ENCODE peak calls at places on chromosome 18, in six cellular contexts. H, G, Z, A, I and K are unnamed samples.

GRCh38 chr18:48139427-48140347 is 209.2 kb upstream of the SMAD2 start:
- DNase-seq in H (peak), A (no peak), Z (peak), G (no peak), I (no peak), K (no peak)

GRCh38 chr18:41949206-41949920 is 5.7 kb upstream of the PIK3C3 start:
- DNase-seq in G (no peak), Z (no peak), I (no peak), A (no peak), H (no peak), K (no peak)

GRCh38 chr18:9736942-9737813 is 29.1 kb downstream of the RAB31 start:
- DNase-seq in G (no peak), A (no peak), H (no peak), I (peak), Z (no peak), K (no peak)

GRCh38 chr18:12086249-12086648 is 7.4 kb upstream of the ANKRD62 start:
- DNase-seq in H (no peak), I (no peak), Z (peak), A (no peak), G (no peak), K (no peak)

GRCh38 chr18:76914314-76914713 is 92.0 kb downstream of the ZNF236 start:
- DNase-seq in I (no peak), G (no peak), Z (no peak), H (no peak), A (no peak), K (no peak)

GRCh38 chr18:46502444-46502843 is 154.6 kb downstream of the LOXHD1 start:
- DNase-seq in A (peak), I (no peak), H (peak), Z (no peak), G (no peak), K (no peak)

GRCh38 chr18:24601624-24602023 is 141.2 kb downstream of the HRH4 start:
- DNase-seq in G (no peak), Z (no peak), I (no peak), A (no peak), H (no peak), K (no peak)

GRCh38 chr18:35386600-35387366 is 9.6 kb upstream of the ZNF396 start:
- DNase-seq in Z (no peak), I (peak), H (peak), A (peak), G (peak), K (peak)

GRCh38 chr18:35982404-35983114 is 10.1 kb downstream of the RMP24 start:
- DNase-seq in Z (no peak), G (no peak), A (peak), H (no peak), I (peak), K (peak)

GRCh38 chr18:63949068-63949737 is at the start of gene HMSD:
- DNase-seq in I (peak), Z (peak), G (peak), H (peak), A (peak), K (peak)

GRCh38 chr18:68588169-68588568 is 126.7 kb downstream of the TMX3 start:
- DNase-seq in Z (no peak), G (no peak), I (no peak), H (no peak), A (no peak), K (no peak)

GRCh38 chr18:8948471-8949149 is 153.9 kb upstream of the NDUFV2 start:
- DNase-seq in I (peak), G (no peak), H (no peak), Z (no peak), A (peak), K (peak)

GRCh38 chr18:57906852-57907251 is 103.7 kb upstream of the ATP8B1 start:
- DNase-seq in H (no peak), Z (no peak), I (no peak), A (no peak), G (no peak), K (no peak)
- TF ChIP-seq CTCF in H (no peak), Z (no peak), I (peak), A (peak), G (no peak), K (peak)

DNA sequence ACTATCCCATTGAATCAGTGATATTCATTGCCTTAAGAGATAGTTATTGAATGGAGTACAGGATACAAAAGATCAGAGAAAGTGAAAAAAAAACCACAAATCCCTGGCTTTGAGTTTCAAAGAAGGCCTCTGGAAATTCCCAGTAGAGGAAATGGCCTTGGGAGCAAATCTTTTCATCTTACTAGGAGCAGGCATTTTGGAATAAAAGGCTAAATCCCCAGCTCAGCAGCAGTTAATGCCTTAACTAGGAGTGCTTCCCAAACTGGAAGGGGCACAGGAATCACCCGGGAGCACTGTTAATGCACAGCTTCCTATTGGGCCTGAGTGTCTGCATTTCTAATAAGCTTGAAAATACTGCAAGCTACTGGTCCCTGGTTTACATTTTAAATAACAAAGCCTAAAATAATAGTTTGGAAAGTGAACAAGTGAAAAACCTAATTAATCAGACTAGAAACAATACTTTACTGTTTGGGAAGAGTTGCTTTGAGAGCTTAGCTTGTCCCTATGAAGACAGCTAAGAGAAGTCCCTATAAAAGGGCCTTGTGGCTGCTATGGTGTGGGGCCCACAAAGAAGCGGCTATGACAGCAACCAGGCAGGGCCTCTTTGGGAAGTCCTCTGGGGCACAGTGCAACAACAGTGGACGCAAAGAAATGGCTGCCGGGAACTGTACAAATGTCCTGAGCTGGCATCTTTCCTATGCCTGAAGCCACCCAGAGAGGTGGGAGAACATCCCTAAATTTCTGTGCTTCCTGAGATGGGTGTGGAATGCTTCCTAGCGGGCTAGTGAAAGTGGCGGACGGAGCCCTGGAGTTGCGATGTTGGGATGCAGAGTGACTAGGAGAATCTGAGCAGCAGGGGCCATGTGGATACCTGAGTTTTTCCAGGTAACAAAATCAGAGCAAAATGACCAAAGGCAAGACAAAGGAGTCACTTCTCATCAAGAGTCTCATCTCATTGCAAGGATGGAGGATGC is 117.1 kb upstream of the KLHL14 start:
- DNase-seq in G (no peak), Z (no peak), I (no peak), H (no peak), A (no peak), K (no peak)
- H3K4me3 ChIP-seq in G (no peak), Z (no peak), I (no peak), H (no peak), A (no peak), K (no peak)

DNA sequence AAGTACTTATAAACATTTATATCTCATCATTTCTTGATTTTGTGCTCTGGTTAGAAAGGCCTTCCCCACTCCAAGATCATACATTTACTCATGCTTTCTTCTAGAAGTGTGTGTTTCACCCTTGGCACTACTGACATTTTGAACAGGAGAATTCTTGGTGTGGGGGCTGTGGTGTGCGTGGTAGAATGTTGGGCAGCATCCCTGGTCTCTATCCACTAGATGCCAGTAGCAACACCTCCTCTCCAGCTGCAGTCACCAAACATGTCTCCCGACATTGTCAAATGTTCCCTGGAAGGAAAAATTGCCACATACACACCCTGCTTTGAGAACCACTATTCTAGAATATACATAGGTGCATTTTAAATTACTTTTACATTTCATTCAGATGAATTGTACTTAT is 8.7 kb upstream of the TGIF1 start:
- DNase-seq in I (no peak), A (peak), H (peak), Z (no peak), G (no peak), K (no peak)
- TF ChIP-seq CTCF in I (peak), A (no peak), H (peak), Z (peak), G (peak), K (peak)

GRCh38 chr18:32173654-32174053 is 16.2 kb upstream of the MEP1B start:
- DNase-seq in A (no peak), H (no peak), G (no peak), Z (no peak), I (no peak), K (no peak)

GRCh38 chr18:32177530-32177929 is 12.3 kb upstream of the MEP1B start:
- DNase-seq in H (no peak), A (no peak), I (no peak), Z (no peak), G (no peak), K (no peak)

DNA sequence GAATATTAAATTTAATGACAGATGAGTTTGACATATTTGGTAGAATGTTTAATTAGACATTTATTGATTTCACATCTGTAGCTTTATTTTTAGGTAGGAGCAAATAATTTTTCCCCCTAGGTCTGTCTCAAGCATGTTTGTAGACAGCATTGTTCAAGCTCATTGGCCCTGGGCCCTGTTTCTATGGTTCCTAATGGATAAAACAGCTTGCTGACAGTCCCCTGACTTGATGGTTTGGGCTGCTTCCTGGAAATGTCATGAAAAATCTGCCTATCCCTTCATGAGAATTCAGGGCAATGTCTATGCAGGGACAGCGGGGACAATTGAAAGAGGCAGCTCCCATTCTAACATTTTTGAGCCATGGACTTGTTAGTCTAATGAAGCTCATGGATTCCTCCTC is 14.6 kb upstream of the MEP1B start:
- DNase-seq in A (no peak), H (no peak), I (no peak), G (no peak), Z (no peak), K (no peak)
- H3K4me3 ChIP-seq in A (no peak), H (no peak), I (no peak), G (no peak), Z (no peak), K (no peak)

GRCh38 chr18:65436430-65436829 is 314.4 kb upstream of the CDH7 start:
- DNase-seq in H (no peak), I (no peak), A (no peak), Z (no peak), G (no peak), K (no peak)
- TF ChIP-seq CTCF in H (no peak), I (no peak), A (no peak), Z (no peak), G (no peak), K (no peak)

GRCh38 chr18:49616618-49617328 is 54.9 kb downstream of the LIPG start:
- DNase-seq in A (no peak), H (no peak), G (no peak), I (no peak), Z (no peak), K (no peak)

GRCh38 chr18:49619792-49620191 is 57.9 kb downstream of the LIPG start:
- DNase-seq in Z (no peak), H (no peak), I (no peak), A (no peak), G (no peak), K (no peak)

GRCh38 chr18:49617329-49617695 is 55.5 kb downstream of the LIPG start:
- DNase-seq in G (no peak), Z (no peak), I (no peak), A (no peak), H (no peak), K (no peak)

GRCh38 chr18:49618741-49619392 is 57.0 kb downstream of the LIPG start:
- DNase-seq in H (no peak), Z (no peak), I (no peak), A (peak), G (no peak), K (no peak)

GRCh38 chr18:49617846-49618245 is 56.0 kb downstream of the LIPG start:
- DNase-seq in A (peak), Z (no peak), I (no peak), G (no peak), H (no peak), K (no peak)
- H3K4me3 ChIP-seq in A (no peak), Z (no peak), I (no peak), G (no peak), H (no peak), K (no peak)

GRCh38 chr18:74291771-74292540 is at the start of gene CYB5A:
- DNase-seq in A (peak), I (peak), G (peak), Z (peak), H (peak), K (peak)
- TF ChIP-seq CTCF in A (no peak), I (peak), G (peak), Z (no peak), H (peak), K (no peak)

GRCh38 chr18:13461488-13461887 is 242.9 kb downstream of the LDLRAD4 start:
- DNase-seq in I (no peak), Z (no peak), H (no peak), G (no peak), A (no peak), K (peak)
- H3K4me3 ChIP-seq in I (no peak), Z (no peak), H (no peak), G (no peak), A (no peak), K (no peak)

DNA sequence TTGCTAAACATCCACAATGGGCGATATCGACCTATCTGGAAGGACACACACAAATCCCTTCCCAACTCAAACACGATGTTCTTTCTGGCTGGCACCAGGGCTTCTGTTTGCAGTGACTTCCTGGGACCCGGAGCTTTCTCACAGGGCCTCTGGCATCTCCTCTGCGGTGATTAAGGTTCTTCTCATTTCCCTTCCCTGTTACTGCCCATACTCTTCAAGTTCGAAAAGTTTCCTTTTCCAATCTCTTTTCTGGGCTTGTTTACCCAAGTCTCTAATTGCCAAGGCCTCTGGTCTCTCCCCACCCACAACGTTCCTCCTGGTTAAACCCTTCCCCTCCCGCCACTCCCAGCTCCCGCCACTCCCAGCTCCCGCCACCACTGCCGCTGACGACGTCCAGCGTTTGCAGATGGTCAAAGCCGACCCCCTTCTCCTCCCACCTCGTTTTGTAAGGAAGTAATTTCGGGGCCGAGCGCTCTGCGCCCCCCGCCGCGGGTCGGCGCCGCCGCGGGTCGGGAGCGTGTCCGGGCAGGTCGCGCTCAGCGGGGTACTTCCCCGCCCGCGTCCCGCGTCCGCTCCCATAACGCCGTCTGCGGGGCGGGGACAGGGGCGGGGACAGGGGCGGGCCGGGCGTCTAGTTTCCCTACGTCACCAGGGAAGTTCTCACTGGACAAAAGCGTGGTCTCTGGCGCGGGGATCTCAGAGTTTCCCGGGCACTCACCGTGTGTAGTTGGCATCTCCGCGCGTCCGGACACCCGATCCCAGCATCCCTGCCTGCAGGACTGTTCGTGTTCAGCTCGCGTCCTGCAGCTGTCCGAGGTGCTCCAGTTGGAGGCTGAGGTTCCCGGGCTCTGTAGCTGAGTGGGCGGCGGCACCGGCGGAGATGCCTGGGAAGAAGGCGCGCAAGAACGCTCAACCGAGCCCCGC is at the start of gene PMAIP1:
- DNase-seq in H (peak), G (peak), I (peak), A (peak), Z (peak), K (peak)
- TF ChIP-seq CTCF in H (no peak), G (no peak), I (no peak), A (no peak), Z (no peak), K (no peak)